ENCODE peak calls at places on chromosomes 12 and 14, in four cellular contexts. A is neuronal stem cell; U is lung; V is CD4-positive, CD25-positive, alpha-beta regulatory T cell. L is an unnamed sample. For H3K4me1, the result is how much of the 10 kb centered on the place peaks cover.

GRCh38 chr14:69637503-69638030 is 26.2 kb downstream of the SUSD6 start:
- DNase-seq in V (no peak), U (no peak), A (no peak), L (no peak)

GRCh38 chr14:39827901-39828655 is 395.8 kb upstream of the FBXO33 start:
- DNase-seq in V (no peak), U (no peak), A (no peak), L (no peak)

GRCh38 chr14:99471731-99472130 is 8.9 kb downstream of the SETD3 start:
- DNase-seq in V (no peak), U (no peak), A (no peak), L (no peak)

GRCh38 chr14:105855893-105856675 is 329.7 kb downstream of the TMEM121 start:
- DNase-seq in A (no peak), V (no peak), U (no peak), L (no peak)

GRCh38 chr12:94783862-94784261 is 133.5 kb upstream of the TMCC3 start:
- DNase-seq in A (no peak), U (no peak), V (no peak), L (no peak)

GRCh38 chr12:39429809-39430208 is 13.1 kb downstream of the KIF21A start:
- DNase-seq in A (no peak), V (no peak), U (no peak), L (no peak)

GRCh38 chr14:78595797-78596196 is 425.6 kb downstream of the NRXN3 start:
- DNase-seq in U (no peak), V (no peak), A (peak), L (no peak)

GRCh38 chr12:44253338-44253856 is 417.5 kb downstream of the TMEM117 start:
- DNase-seq in V (no peak), A (no peak), U (no peak), L (no peak)

GRCh38 chr12:109519787-109520186 is 42.4 kb downstream of the UBE3B start:
- DNase-seq in U (no peak), A (no peak), V (no peak), L (no peak)

GRCh38 chr14:23302290-23303225 is at the start of gene PPP1R3E:
- DNase-seq in V (peak), A (peak), U (peak), L (peak)

GRCh38 chr14:57560681-57561080 is 67.0 kb upstream of the CCDC198 start:
- DNase-seq in U (no peak), A (no peak), V (no peak), L (no peak)

GRCh38 chr12:66813137-66813867 is 134.4 kb upstream of the GRIP1 start:
- DNase-seq in V (no peak), A (no peak), U (no peak), L (no peak)

GRCh38 chr12:116665666-116666304 is 72.1 kb downstream of the SPRING1 start:
- DNase-seq in A (no peak), U (no peak), V (no peak), L (no peak)

GRCh38 chr14:36655571-36655962 is 6.1 kb upstream of the PAX9 start:
- DNase-seq in A (no peak), V (no peak), U (no peak), L (no peak)

GRCh38 chr12:51759175-51759574 is 89.3 kb downstream of the FIGNL2 start:
- DNase-seq in V (no peak), A (no peak), U (no peak), L (no peak)

GRCh38 chr14:71414631-71415403 is 507.6 kb downstream of the PCNX1 start:
- DNase-seq in U (no peak), A (no peak), V (no peak), L (no peak)

GRCh38 chr12:26704684-26705475 is 128.1 kb downstream of the ITPR2 start:
- DNase-seq in U (no peak), V (no peak), A (no peak), L (no peak)

GRCh38 chr12:128191380-128191779 is 75.6 kb upstream of the TMEM132C start:
- DNase-seq in A (no peak), V (no peak), U (no peak), L (no peak)

GRCh38 chr14:92173668-92174067 is 51.9 kb downstream of the CPSF2 start:
- DNase-seq in V (no peak), A (no peak), U (no peak), L (no peak)

GRCh38 chr14:55303646-55304277 is 32.5 kb downstream of the FBXO34 start:
- DNase-seq in A (no peak), V (no peak), U (no peak), L (no peak)

GRCh38 chr14:106044949-106045596 is 518.7 kb downstream of the TMEM121 start:
- DNase-seq in A (no peak), V (peak), U (no peak), L (peak)

GRCh38 chr12:97568336-97569180 is 106.0 kb downstream of the RMST start:
- DNase-seq in V (no peak), U (no peak), A (no peak), L (no peak)

GRCh38 chr14:103416916-103417315 is 31.7 kb downstream of the MARK3 start:
- DNase-seq in V (no peak), A (no peak), U (no peak), L (no peak)

GRCh38 chr12:105920161-105920684 is 218.5 kb downstream of the NUAK1 start:
- DNase-seq in A (no peak), U (no peak), V (no peak), L (no peak)

GRCh38 chr12:108622425-108622824 is 11.3 kb downstream of the SELPLG start:
- DNase-seq in A (no peak), U (no peak), V (peak), L (no peak)

GRCh38 chr12:121279507-121279915 is 17.0 kb downstream of the CAMKK2 start:
- DNase-seq in U (peak), A (no peak), V (no peak), L (no peak)

GRCh38 chr12:69348162-69348938 is at the start of gene LYZ:
- DNase-seq in U (no peak), V (no peak), A (no peak), L (no peak)

GRCh38 chr12:121062391-121063045 is 23.5 kb upstream of the OASL start:
- DNase-seq in U (no peak), A (no peak), V (no peak), L (no peak)

GRCh38 chr14:59478540-59478939 is 5.7 kb downstream of the L3HYPDH start:
- DNase-seq in U (no peak), V (no peak), A (no peak), L (no peak)

GRCh38 chr14:44170554-44170953 is 336.5 kb downstream of the FSCB start:
- DNase-seq in U (no peak), V (no peak), A (no peak), L (no peak)

GRCh38 chr14:74922752-74923401 is at the start of gene RPS6KL1:
- DNase-seq in V (peak), U (peak), A (peak), L (peak)

GRCh38 chr12:77667101-77667500 is 163.6 kb upstream of the NAV3 start:
- DNase-seq in U (no peak), V (no peak), A (no peak), L (no peak)

GRCh38 chr12:52480073-52480472 is 6.5 kb upstream of the KRT6C start:
- DNase-seq in U (no peak), A (no peak), V (no peak), L (no peak)

GRCh38 chr14:81256289-81256960 is 35.7 kb upstream of the GTF2A1 start:
- DNase-seq in U (no peak), V (no peak), A (no peak), L (no peak)

DNA sequence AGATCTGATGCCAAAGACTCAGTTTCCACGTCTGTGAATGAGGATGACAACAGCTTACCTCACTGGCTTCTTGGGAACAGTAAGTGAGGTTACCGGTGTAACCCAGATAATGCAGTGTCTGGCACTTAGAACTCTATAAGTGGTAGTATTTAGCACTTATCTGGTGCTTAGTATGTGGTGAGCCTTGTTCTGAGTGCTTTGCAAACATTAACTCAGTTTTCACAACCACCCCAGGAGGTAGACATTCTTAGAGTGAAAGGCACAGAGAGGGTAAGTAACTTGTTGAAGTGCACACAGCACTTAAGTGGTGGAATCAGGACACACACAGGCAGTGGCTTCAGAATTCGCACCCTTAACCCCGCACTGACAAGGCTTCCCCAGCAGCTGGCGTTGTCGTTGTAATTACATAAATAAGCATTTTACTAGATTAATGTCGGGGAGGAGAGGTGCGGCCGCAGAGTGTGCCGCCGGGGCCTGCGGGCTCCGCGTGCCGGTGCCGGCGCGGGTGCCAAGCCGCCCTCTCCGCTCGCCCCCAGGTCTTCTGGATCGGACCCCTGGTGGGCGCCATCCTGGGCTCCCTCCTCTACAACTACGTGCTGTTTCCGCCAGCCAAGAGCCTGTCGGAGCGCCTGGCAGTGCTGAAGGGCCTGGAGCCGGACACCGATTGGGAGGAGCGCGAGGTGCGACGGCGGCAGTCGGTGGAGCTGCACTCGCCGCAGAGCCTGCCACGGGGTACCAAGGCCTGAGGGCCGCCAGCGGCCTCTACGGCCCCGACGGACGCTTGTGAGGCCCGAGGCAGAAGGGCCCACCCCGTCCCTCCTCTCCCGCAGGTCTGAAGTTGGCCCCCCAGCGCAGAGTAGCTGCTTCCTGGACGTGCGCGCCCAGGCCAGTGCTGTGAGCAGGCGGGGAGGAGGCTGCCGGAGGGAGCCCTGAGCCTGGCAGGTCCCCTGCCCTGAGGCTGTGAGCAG is 4.6 kb downstream of the AQP2 start:
- DNase-seq in V (no peak), U (no peak), A (no peak), L (no peak)
- H3K4me1 ChIP-seq in V (under half), U (under half), A (under half), L (under half)

GRCh38 chr12:63897931-63898330 is 53.4 kb downstream of the SRGAP1 start:
- DNase-seq in V (no peak), A (no peak), U (no peak), L (no peak)
- H3K4me1 ChIP-seq in V (under half), A (under half), U (under half), L (under half)

GRCh38 chr14:64939817-64940190 is 2.7 kb downstream of the GPX2 start:
- DNase-seq in A (no peak), U (no peak), V (no peak), L (no peak)

GRCh38 chr14:64940336-64940910 is 2.1 kb downstream of the GPX2 start:
- DNase-seq in V (no peak), U (no peak), A (no peak), L (no peak)

GRCh38 chr14:64937821-64938193 is 4.7 kb downstream of the GPX2 start:
- DNase-seq in A (no peak), V (no peak), U (no peak), L (peak)

GRCh38 chr14:64937176-64937820 is 5.2 kb downstream of the GPX2 start:
- DNase-seq in A (no peak), U (peak), V (no peak), L (no peak)

DNA sequence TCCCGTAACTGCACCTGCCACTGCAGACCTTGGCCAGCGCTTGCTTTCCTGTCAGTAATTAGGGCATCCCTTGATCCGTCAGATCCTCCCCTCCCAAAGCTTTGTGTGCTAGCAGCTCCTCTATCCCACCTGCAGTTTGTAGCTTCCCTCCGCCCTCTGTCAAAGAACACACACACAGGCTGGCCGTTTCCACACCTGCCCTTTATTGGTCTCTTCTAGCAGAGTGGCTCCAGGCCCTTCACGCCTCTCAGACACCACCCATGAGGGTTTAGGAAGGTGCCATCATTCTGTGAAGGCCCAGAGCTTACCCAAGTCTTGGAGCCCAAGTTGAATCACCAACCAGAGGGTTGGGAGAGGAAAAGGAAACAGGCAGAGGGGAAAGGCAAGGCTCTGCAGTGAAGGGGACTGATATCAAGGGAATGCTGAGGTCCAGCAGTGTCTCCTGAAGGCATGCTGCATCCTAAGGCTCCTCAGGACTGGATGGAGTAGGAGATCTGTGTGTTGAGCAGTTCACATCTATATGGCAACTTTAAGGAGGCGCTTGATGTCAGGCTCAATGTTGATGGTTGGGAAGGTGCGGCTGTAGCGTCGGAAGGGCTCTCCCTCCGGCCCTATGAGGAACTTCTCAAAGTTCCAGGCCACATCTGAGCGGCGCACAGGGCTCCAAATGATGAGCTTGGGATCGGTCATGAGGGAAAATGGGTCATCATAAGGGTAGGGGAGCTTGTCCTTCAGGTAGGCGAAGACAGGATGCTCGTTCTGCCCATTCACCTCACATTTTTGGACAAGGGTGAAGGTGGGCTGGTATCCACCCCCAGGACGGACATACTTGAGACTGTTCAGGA is 3.4 kb downstream of the GPX2 start:
- DNase-seq in A (no peak), U (peak), V (no peak), L (no peak)
- H3K4me1 ChIP-seq in A (under half), U (under half), V (under half), L (under half)

GRCh38 chr12:47773858-47774580 is 981 bp downstream of the SLC48A1 start:
- DNase-seq in A (no peak), U (no peak), V (no peak), L (no peak)
- H3K4me1 ChIP-seq in A (under half), U (under half), V (under half), L (under half)

GRCh38 chr14:88553886-88554457 is 835 bp downstream of the PTPN21 start:
- DNase-seq in U (no peak), A (no peak), V (no peak), L (no peak)
- H3K4me1 ChIP-seq in U (under half), A (under half), V (under half), L (under half)